ENCODE peak calls at places on chromosome 3, in eight cellular contexts. K is mammary epithelial cell, A is OCI-LY7, F is suprapubic skin, L is keratinocyte, B is stomach, S is BE2C, N is fibroblast of villous mesenchyme. Z is an unnamed sample.

GRCh38 chr3:132253262-132253878 is 63.8 kb upstream of the ACP3 start:
- DNase-seq in K (peak; percentile 47), A (peak; percentile 65), F (no peak), L (no peak), B (no peak), S (peak; percentile 24), N (peak; percentile 77), Z (no peak)

GRCh38 chr3:128794788-128795649 is 69.0 kb downstream of the RAB7A start:
- DNase-seq in K (peak; percentile 54), A (peak; percentile 77), F (no peak), L (no peak), B (peak; percentile 48), S (peak; percentile 72), N (peak; percentile 73), Z (peak; percentile 81)

GRCh38 chr3:72346526-72346926 is 501.7 kb downstream of the SHQ1 start:
- DNase-seq in K (peak; percentile 96), A (no peak), F (peak; percentile 73), L (peak; percentile 38), B (no peak), S (no peak), N (peak; percentile 98), Z (no peak)

GRCh38 chr3:8882617-8883016 is 80.7 kb downstream of the RAD18 start:
- DNase-seq in K (no peak), A (no peak), F (no peak), L (no peak), B (no peak), S (no peak), N (no peak), Z (no peak)

GRCh38 chr3:187951452-187952190 is 202.3 kb upstream of the LPP start:
- DNase-seq in K (no peak), A (peak; percentile 66), F (no peak), L (no peak), B (no peak), S (no peak), N (no peak), Z (no peak)

GRCh38 chr3:190581041-190581501 is 67.2 kb downstream of the IL1RAP start:
- DNase-seq in K (no peak), A (no peak), F (no peak), L (no peak), B (no peak), S (no peak), N (peak; percentile 61), Z (no peak)

GRCh38 chr3:128423525-128424147 is 43.1 kb downstream of the DNAJB8 start:
- DNase-seq in K (no peak), A (no peak), F (no peak), L (no peak), B (no peak), S (no peak), N (no peak), Z (no peak)

GRCh38 chr3:190306513-190307163 is 15.6 kb downstream of the CLDN1 start:
- DNase-seq in K (peak; percentile 86), A (no peak), F (no peak), L (no peak), B (no peak), S (no peak), N (peak; percentile 57), Z (no peak)

GRCh38 chr3:4983739-4984510 is 4.7 kb downstream of the BHLHE40 start:
- DNase-seq in K (peak; percentile 89), A (peak; percentile 62), F (peak; percentile 86), L (no peak), B (peak; percentile 61), S (no peak), N (peak; percentile 95), Z (peak; percentile 68)

GRCh38 chr3:62159693-62160092 is 213.7 kb downstream of the FEZF2 start:
- DNase-seq in K (no peak), A (no peak), F (peak; percentile 79), L (no peak), B (peak; percentile 76), S (no peak), N (peak; percentile 52), Z (no peak)

GRCh38 chr3:176430244-176430893 is 766.9 kb downstream of the TBL1XR1 start:
- DNase-seq in K (peak; percentile 25), A (peak; percentile 46), F (no peak), L (no peak), B (no peak), S (no peak), N (peak; percentile 53), Z (peak; percentile 3)

GRCh38 chr3:1269808-1270207 is 177.0 kb downstream of the CNTN6 start:
- DNase-seq in K (no peak), A (no peak), F (no peak), L (no peak), B (no peak), S (no peak), N (peak; percentile 29), Z (no peak)

GRCh38 chr3:10193692-10194327 is 29.1 kb downstream of the IRAK2 start:
- DNase-seq in K (no peak), A (no peak), F (no peak), L (no peak), B (no peak), S (no peak), N (no peak), Z (no peak)

GRCh38 chr3:115784739-115785571 is 161.6 kb downstream of the GAP43 start:
- DNase-seq in K (peak; percentile 53), A (no peak), F (no peak), L (peak; percentile 81), B (no peak), S (peak; percentile 50), N (no peak), Z (no peak)

GRCh38 chr3:57981483-57982087 is 26.6 kb upstream of the FLNB start:
- DNase-seq in K (no peak), A (no peak), F (no peak), L (no peak), B (no peak), S (no peak), N (no peak), Z (no peak)

GRCh38 chr3:24867783-24868182 is 373.1 kb upstream of the THRB start:
- DNase-seq in K (no peak), A (no peak), F (no peak), L (no peak), B (no peak), S (no peak), N (no peak), Z (no peak)

GRCh38 chr3:11591006-11591360 is 52.7 kb downstream of the VGLL4 start:
- DNase-seq in K (no peak), A (no peak), F (no peak), L (no peak), B (no peak), S (no peak), N (peak; percentile 57), Z (no peak)

GRCh38 chr3:170387952-170388351 is 30.4 kb downstream of the SKIL start:
- DNase-seq in K (no peak), A (no peak), F (no peak), L (no peak), B (no peak), S (no peak), N (peak; percentile 81), Z (no peak)

GRCh38 chr3:174874258-174874657 is 15.1 kb downstream of the NAALADL2 start:
- DNase-seq in K (no peak), A (no peak), F (no peak), L (no peak), B (no peak), S (no peak), N (no peak), Z (no peak)

GRCh38 chr3:62559831-62560445 is 186.6 kb upstream of the FEZF2 start:
- DNase-seq in K (no peak), A (peak; percentile 26), F (no peak), L (peak; percentile 25), B (no peak), S (no peak), N (peak; percentile 38), Z (no peak)

GRCh38 chr3:58167431-58168351 is 43.1 kb downstream of the DNASE1L3 start:
- DNase-seq in K (no peak), A (peak; percentile 69), F (no peak), L (no peak), B (peak; percentile 62), S (peak; percentile 54), N (peak; percentile 54), Z (peak; percentile 74)

GRCh38 chr3:74491874-74492273 is 122.6 kb downstream of the CNTN3 start:
- DNase-seq in K (no peak), A (no peak), F (no peak), L (no peak), B (no peak), S (no peak), N (peak; percentile 8), Z (no peak)

GRCh38 chr3:150786791-150787190 is 23.8 kb upstream of the SIAH2 start:
- DNase-seq in K (peak; percentile 48), A (no peak), F (no peak), L (no peak), B (no peak), S (no peak), N (no peak), Z (no peak)

GRCh38 chr3:128971421-128971820 is 22.5 kb downstream of the CFAP92 start:
- DNase-seq in K (no peak), A (no peak), F (no peak), L (no peak), B (no peak), S (no peak), N (peak; percentile 59), Z (peak; percentile 38)

GRCh38 chr3:157542711-157543485 is 39.7 kb upstream of the VEPH1 start:
- DNase-seq in K (peak; percentile 16), A (no peak), F (peak; percentile 91), L (no peak), B (peak; percentile 81), S (peak; percentile 47), N (peak; percentile 47), Z (peak; percentile 82)
- TF ChIP-seq CTCF in K (no peak), A (no peak), F (no peak), L (peak; percentile 65), B (no peak), S (peak; percentile 8), N (peak; percentile 35), Z (no peak)

DNA sequence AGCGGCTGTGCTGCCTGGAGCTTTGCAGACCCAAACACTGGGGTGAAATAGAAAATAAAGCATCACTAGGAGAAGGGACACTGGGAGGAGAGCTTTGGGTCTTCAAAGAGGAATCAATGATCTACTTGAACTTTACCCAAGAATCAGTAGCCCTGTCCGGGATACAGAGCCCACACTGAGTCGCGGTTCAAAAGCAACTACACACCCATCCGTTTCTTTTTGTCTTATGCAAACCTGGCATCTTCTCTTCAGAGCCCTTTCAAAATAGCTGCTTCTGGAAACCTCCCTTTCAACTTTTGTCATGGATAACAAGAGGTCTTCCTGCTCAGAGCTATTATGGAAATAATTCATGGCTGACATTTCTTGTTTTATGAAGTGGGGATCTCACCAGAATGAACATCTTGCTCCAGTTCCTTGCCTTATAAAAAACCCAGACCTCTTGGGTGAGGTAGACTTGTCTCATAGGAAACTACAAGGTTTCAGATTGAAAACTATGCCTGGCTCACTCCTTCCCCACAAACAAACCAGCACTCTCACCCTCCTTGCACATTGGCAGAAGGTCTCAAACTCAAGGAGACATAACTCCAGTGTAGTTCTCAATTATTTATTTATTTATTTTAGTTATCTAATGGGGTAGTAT is 115.1 kb upstream of the ARHGEF3 start:
- DNase-seq in K (no peak), A (peak; percentile 39), F (no peak), L (no peak), B (no peak), S (no peak), N (no peak), Z (no peak)
- H3K4me3 ChIP-seq in K (no peak overlapping the region), A (peak overlapping the region; percentile 73), F (peak overlapping the region; percentile 31), L (no peak overlapping the region), B (no peak overlapping the region), S (no peak overlapping the region), N (no peak overlapping the region), Z (no peak overlapping the region)

GRCh38 chr3:113495035-113495434 is 19.9 kb downstream of the SPICE1 start:
- DNase-seq in K (peak; percentile 27), A (peak; percentile 55), F (no peak), L (no peak), B (no peak), S (peak; percentile 10), N (peak; percentile 44), Z (peak; percentile 77)
- TF ChIP-seq CTCF in K (peak; percentile 56), A (peak; percentile 85), F (no peak), L (no peak), B (no peak), S (peak; percentile 45), N (peak; percentile 48), Z (peak; percentile 13)

GRCh38 chr3:32841341-32841740 is 23.5 kb downstream of the TRIM71 start:
- DNase-seq in K (no peak), A (no peak), F (no peak), L (no peak), B (no peak), S (no peak), N (no peak), Z (no peak)
- H3K4me3 ChIP-seq in K (no peak overlapping the region), A (no peak overlapping the region), F (no peak overlapping the region), L (no peak overlapping the region), B (no peak overlapping the region), S (no peak overlapping the region), N (no peak overlapping the region), Z (no peak overlapping the region)